ENCODE peak calls at places on chromosome 7, in four cellular contexts. T is GM23248, E is hepatocyte, O is H1. I is an unnamed sample.

GRCh38 chr7:28708033-28708451 is 250.1 kb downstream of the TRIL start:
- DNase-seq in T (peak; percentile 96), E (peak; percentile 14), O (no peak), I (no peak)

GRCh38 chr7:102182016-102182415 is 104.7 kb upstream of the SH2B2 start:
- DNase-seq in E (no peak), O (no peak), T (no peak), I (no peak)

GRCh38 chr7:6447589-6448210 is at the start of gene DAGLB:
- DNase-seq in T (peak; percentile 98), E (peak; percentile 97), O (peak; percentile 96), I (peak; percentile 95)

GRCh38 chr7:155962191-155962967 is 150.1 kb upstream of the SHH start:
- DNase-seq in E (no peak), T (peak; percentile 5), O (peak; percentile 11), I (peak; percentile 90)

GRCh38 chr7:122694697-122695096 is 4.2 kb downstream of the RNF133 start:
- DNase-seq in O (no peak), E (no peak), T (no peak), I (no peak)

GRCh38 chr7:77800158-77800557 is 1.6 kb downstream of the PHTF2 start:
- DNase-seq in O (no peak), E (peak; percentile 17), T (peak; percentile 21), I (no peak)

GRCh38 chr7:138023618-138024333 is 21.9 kb upstream of the CREB3L2 start:
- DNase-seq in O (no peak), E (no peak), T (no peak), I (no peak)

GRCh38 chr7:514651-515598 is 4.7 kb downstream of the PDGFA start:
- DNase-seq in E (no peak), O (peak; percentile 88), T (no peak), I (peak; percentile 98)

GRCh38 chr7:94763268-94763667 is 107.3 kb upstream of the SGCE start:
- DNase-seq in T (no peak), E (no peak), O (no peak), I (no peak)

GRCh38 chr7:101428093-101428866 is 65.6 kb downstream of the COL26A1 start:
- DNase-seq in O (no peak), T (no peak), E (no peak), I (no peak)

GRCh38 chr7:66662646-66663264 is 34.1 kb downstream of the KCTD7 start:
- DNase-seq in O (no peak), E (no peak), T (no peak), I (no peak)

GRCh38 chr7:108528183-108528712 is 2.3 kb upstream of the PNPLA8 start:
- DNase-seq in T (no peak), E (no peak), O (no peak), I (peak; percentile 10)

GRCh38 chr7:141042222-141043193 is 27.8 kb upstream of the MRPS33 start:
- DNase-seq in T (peak; percentile 7), O (no peak), E (peak; percentile 25), I (peak; percentile 4)
- H2AFZ ChIP-seq in T (no peak overlapping the region), O (no peak overlapping the region), E (no peak overlapping the region), I (peak overlapping the region; percentile 35)

GRCh38 chr7:44743750-44744149 is 4.9 kb upstream of the ZMIZ2 start:
- DNase-seq in O (no peak), T (no peak), E (no peak), I (no peak)
- H2AFZ ChIP-seq in O (no peak overlapping the region), T (peak overlapping the region; percentile 21), E (no peak overlapping the region), I (no peak overlapping the region)

GRCh38 chr7:157054927-157055326 is 44.5 kb upstream of the MNX1 start:
- DNase-seq in E (no peak), T (no peak), O (no peak), I (no peak)
- H2AFZ ChIP-seq in E (no peak overlapping the region), T (no peak overlapping the region), O (no peak overlapping the region), I (no peak overlapping the region)

GRCh38 chr7:132764762-132765161 is 188.5 kb upstream of the PLXNA4 start:
- DNase-seq in E (no peak), O (no peak), T (no peak), I (no peak)
- H2AFZ ChIP-seq in E (no peak overlapping the region), O (no peak overlapping the region), T (no peak overlapping the region), I (no peak overlapping the region)

I was measured in osteoblast.